ENCODE peak calls at places on chromosomes 1 and 21, in four cellular contexts. S is HepG2, W is A549, M is GM12878. D is an unnamed sample.
A peak's percentile ranks its signal among the peaks of the same experiment; 100 is the strongest.

GRCh38 chr1:109807822-109808680 is 44.3 kb upstream of the EPS8L3 start:
- DNase-seq in S (no peak), W (peak; percentile 45), M (no peak), D (no peak)

GRCh38 chr1:174219606-174220370 is 60.5 kb downstream of the RABGAP1L start:
- DNase-seq in S (no peak), W (no peak), M (no peak), D (no peak)

GRCh38 chr1:223733898-223734852 is 21.8 kb downstream of the CAPN2 start:
- DNase-seq in S (no peak), W (no peak), M (no peak), D (no peak)

GRCh38 chr1:16072616-16073484 is 601 bp downstream of the FAM131C start:
- DNase-seq in S (no peak), W (no peak), M (no peak), D (peak; percentile 80)

GRCh38 chr1:151574575-151575529 is 34.7 kb downstream of the TUFT1 start:
- DNase-seq in S (no peak), W (peak; percentile 67), M (no peak), D (peak; percentile 89)

GRCh38 chr1:26941311-26941710 is 19.0 kb downstream of the KDF1 start:
- DNase-seq in S (no peak), W (no peak), M (no peak), D (no peak)

GRCh38 chr1:210674151-210674550 is 345.4 kb downstream of the HHAT start:
- DNase-seq in S (no peak), W (no peak), M (no peak), D (no peak)

GRCh38 chr1:149977345-149977744 is 33.2 kb downstream of the OTUD7B start:
- DNase-seq in S (no peak), W (no peak), M (no peak), D (no peak)

GRCh38 chr1:107480548-107480947 is 339.7 kb downstream of the NTNG1 start:
- DNase-seq in S (no peak), W (no peak), M (no peak), D (no peak)

GRCh38 chr1:236953161-236953560 is 51.1 kb downstream of the MT1HL1 start:
- DNase-seq in S (no peak), W (no peak), M (no peak), D (no peak)

GRCh38 chr1:50503515-50503914 is 80.3 kb upstream of the DMRTA2 start:
- DNase-seq in S (no peak), W (no peak), M (no peak), D (no peak)

GRCh38 chr1:94321662-94322061 is 84.3 kb upstream of the ARHGAP29 start:
- DNase-seq in S (no peak), W (peak; percentile 45), M (no peak), D (no peak)

GRCh38 chr1:158248122-158248521 is 6.1 kb upstream of the CD1A start:
- DNase-seq in S (no peak), W (no peak), M (peak; percentile 13), D (no peak)

GRCh38 chr1:197908695-197909336 is 6.4 kb downstream of the C1orf53 start:
- DNase-seq in S (no peak), W (no peak), M (no peak), D (no peak)

GRCh38 chr1:45375104-45376090 is 35.2 kb upstream of the MUTYH start:
- DNase-seq in S (no peak), W (no peak), M (no peak), D (no peak)

GRCh38 chr21:44013380-44014088 is 1.4 kb downstream of the TRAPPC10 start:
- DNase-seq in S (no peak), W (no peak), M (peak; percentile 32), D (peak; percentile 47)

GRCh38 chr1:39898146-39898545 is 3.6 kb downstream of the MYCL start:
- DNase-seq in S (no peak), W (no peak), M (no peak), D (no peak)

GRCh38 chr1:189431437-189431836 is 1046.2 kb downstream of the BRINP3 start:
- DNase-seq in S (no peak), W (no peak), M (no peak), D (no peak)

GRCh38 chr1:201737350-201738060 is 91.5 kb upstream of the IPO9 start:
- DNase-seq in S (no peak), W (no peak), M (no peak), D (no peak)

GRCh38 chr1:17878837-17879236 is 123.7 kb downstream of the ACTL8 start:
- DNase-seq in S (no peak), W (no peak), M (no peak), D (no peak)

GRCh38 chr1:24692351-24692980 is 49.4 kb downstream of the SRRM1 start:
- DNase-seq in S (no peak), W (no peak), M (no peak), D (no peak)

DNA sequence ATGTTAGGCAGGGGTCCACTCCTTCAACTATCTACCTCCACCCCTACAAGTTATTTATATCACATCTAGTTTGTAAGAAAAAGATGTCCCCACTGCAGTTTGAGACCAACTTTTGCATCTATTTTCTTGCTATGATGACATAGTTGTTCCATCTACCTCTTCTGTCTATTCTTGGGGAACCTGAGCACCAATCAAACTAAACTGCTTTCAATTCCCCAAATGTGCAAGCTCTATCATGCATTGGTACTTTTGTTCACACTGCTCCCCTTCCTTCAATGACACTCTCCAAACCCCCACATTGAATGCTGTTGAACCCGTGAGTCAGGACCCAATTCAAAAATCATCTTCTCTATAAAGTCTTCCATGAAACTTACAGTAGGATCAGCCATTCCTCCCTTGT is 16.0 kb upstream of the FRRS1 start:
- DNase-seq in S (no peak), W (no peak), M (no peak), D (no peak)
- TF ChIP-seq USF2 in S (no peak), W (no peak), M (no peak), D (no peak)

DNA sequence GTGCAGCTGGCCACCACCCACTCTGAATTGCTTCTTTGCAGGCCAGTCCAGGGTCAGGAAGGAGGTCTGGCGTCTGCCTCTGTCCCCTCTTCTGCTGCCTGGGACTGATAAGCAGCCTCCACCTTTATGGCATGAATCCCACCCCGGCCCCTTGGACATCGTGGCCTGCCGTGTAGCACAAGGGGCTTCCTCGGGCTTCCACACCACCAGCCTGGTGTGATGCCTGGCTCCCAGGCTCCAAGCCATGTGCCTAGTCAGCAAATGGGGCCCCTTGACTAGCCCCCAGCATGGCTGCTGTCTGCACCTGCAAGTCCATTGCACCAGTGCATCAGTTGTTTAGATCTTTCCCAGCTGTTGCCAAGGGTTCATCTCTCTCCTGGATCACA is 9.9 kb upstream of the ARF1 start:
- DNase-seq in S (no peak), W (no peak), M (no peak), D (no peak)
- TF ChIP-seq MYC in S (no peak), W (no peak), M (no peak), D (no peak)

GRCh38 chr1:208211901-208212843 is 32.0 kb downstream of the PLXNA2 start:
- DNase-seq in S (no peak), W (no peak), M (no peak), D (no peak)

GRCh38 chr1:208213786-208214185 is 30.4 kb downstream of the PLXNA2 start:
- DNase-seq in S (no peak), W (no peak), M (no peak), D (no peak)

GRCh38 chr1:208209896-208210589 is 34.1 kb downstream of the PLXNA2 start:
- DNase-seq in S (no peak), W (no peak), M (no peak), D (peak; percentile 28)

GRCh38 chr1:208215393-208215792 is 28.8 kb downstream of the PLXNA2 start:
- DNase-seq in S (no peak), W (no peak), M (no peak), D (no peak)

DNA sequence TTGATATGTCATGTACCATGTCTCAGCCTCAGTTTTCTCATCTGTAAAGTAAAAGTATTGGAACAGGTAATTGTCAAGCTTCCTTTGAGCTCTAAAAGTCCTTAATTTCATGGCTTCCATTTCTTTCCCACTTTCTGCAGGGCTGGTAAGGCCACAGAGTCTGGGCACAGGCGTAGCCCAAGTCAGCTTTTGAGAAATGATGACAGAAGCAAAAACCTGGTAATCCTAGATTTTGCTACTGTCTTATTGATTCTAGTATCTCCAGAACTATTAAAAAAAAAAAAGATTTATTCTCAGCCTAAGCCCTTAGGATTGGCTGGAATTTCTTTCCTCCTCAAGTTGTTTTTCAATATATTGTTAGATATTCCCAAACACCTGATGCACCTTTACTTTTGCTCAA is 31.3 kb downstream of the PLXNA2 start:
- DNase-seq in S (no peak), W (no peak), M (no peak), D (no peak)
- TF ChIP-seq USF2 in S (no peak), W (no peak), M (no peak), D (no peak)

GRCh38 chr1:71521655-71522264 is 440.9 kb upstream of the ZRANB2 start:
- DNase-seq in S (peak; percentile 2), W (peak; percentile 6), M (no peak), D (no peak)
- TF ChIP-seq MYC in S (no peak), W (no peak), M (no peak), D (no peak)

GRCh38 chr1:181152892-181153633 is 64.6 kb downstream of the IER5 start:
- DNase-seq in S (no peak), W (no peak), M (no peak), D (peak; percentile 93)

GRCh38 chr1:181150273-181150672 is 61.8 kb downstream of the IER5 start:
- DNase-seq in S (no peak), W (no peak), M (no peak), D (no peak)

GRCh38 chr1:181153634-181153961 is 65.1 kb downstream of the IER5 start:
- DNase-seq in S (no peak), W (no peak), M (no peak), D (no peak)

GRCh38 chr1:181150842-181151241 is 62.3 kb downstream of the IER5 start:
- DNase-seq in S (no peak), W (no peak), M (no peak), D (no peak)

GRCh38 chr1:181151378-181152326 is 63.2 kb downstream of the IER5 start:
- DNase-seq in S (no peak), W (no peak), M (no peak), D (no peak)
- TF ChIP-seq USF2 in S (no peak), W (no peak), M (no peak), D (no peak)

GRCh38 chr21:45029298-45029967 is 44.9 kb upstream of the ADARB1 start:
- DNase-seq in S (peak; percentile 18), W (no peak), M (no peak), D (no peak)

GRCh38 chr21:45029968-45030636 is 44.3 kb upstream of the ADARB1 start:
- DNase-seq in S (no peak), W (no peak), M (no peak), D (no peak)

GRCh38 chr21:45032332-45032731 is 42.0 kb upstream of the ADARB1 start:
- DNase-seq in S (no peak), W (no peak), M (no peak), D (no peak)

GRCh38 chr21:45031231-45032191 is 42.9 kb upstream of the ADARB1 start:
- DNase-seq in S (no peak), W (no peak), M (no peak), D (no peak)

DNA sequence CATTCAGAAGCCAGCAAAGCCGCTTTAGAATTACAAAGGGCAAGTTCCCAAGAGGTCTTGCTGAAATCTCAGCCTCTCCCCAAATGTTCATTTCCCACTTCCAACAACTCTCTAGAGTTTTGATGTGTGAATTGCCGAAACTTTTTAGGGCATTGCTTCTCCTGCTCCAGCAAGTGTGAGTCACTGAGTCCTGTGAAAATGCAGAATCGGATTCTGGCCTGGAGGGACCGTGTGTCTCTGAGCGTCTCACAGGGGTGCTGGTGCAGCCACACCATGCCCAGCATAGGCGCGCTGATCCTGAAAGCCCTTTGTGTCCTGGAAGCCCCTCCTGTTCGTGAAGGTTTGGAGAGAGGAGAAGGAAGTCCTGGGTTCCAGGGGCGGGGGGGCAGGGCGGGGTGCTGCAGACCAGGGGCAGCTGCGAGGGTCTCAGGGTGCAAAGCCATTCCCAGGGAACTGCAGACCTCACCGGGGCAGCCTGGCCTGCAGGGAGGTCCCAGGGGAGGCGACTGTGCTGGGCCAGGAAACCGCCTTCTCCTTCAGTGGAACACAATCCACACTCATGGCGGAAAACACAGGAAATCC is 43.7 kb upstream of the ADARB1 start:
- DNase-seq in S (no peak), W (no peak), M (no peak), D (no peak)
- TF ChIP-seq MYC in S (no peak), W (no peak), M (no peak), D (no peak)

D was measured in K562.